ENCODE peak calls at places on chromosomes 13 and 19, in five cellular contexts. One of them, this sample, is unnamed.

GRCh38 chr19:31706131-31706530 is 356.9 kb upstream of the TSHZ3 start:
- DNase-seq in CD4-positive, alpha-beta T cell: no peak
- DNase-seq in activated gamma-delta T cell treated with Interleukin-2 at 50 U/mL for 16 hours: no peak
- DNase-seq in naive thymus-derived CD4-positive, alpha-beta T cell: no peak
- DNase-seq in CD8-positive, alpha-beta memory T cell: no peak
- DNase-seq in this sample: no peak

GRCh38 chr13:101514695-101515275 is 62.3 kb downstream of the ITGBL1 start:
- DNase-seq in CD4-positive, alpha-beta T cell: no peak
- DNase-seq in activated gamma-delta T cell treated with Interleukin-2 at 50 U/mL for 16 hours: peak
- DNase-seq in naive thymus-derived CD4-positive, alpha-beta T cell: peak
- DNase-seq in CD8-positive, alpha-beta memory T cell: peak
- DNase-seq in this sample: no peak

GRCh38 chr13:109818136-109818535 is 31.8 kb upstream of the IRS2 start:
- DNase-seq in CD4-positive, alpha-beta T cell: no peak
- DNase-seq in activated gamma-delta T cell treated with Interleukin-2 at 50 U/mL for 16 hours: no peak
- DNase-seq in naive thymus-derived CD4-positive, alpha-beta T cell: no peak
- DNase-seq in CD8-positive, alpha-beta memory T cell: no peak
- DNase-seq in this sample: no peak

GRCh38 chr19:4913996-4914735 is 4.9 kb downstream of the UHRF1 start:
- DNase-seq in CD4-positive, alpha-beta T cell: no peak
- DNase-seq in activated gamma-delta T cell treated with Interleukin-2 at 50 U/mL for 16 hours: peak
- DNase-seq in naive thymus-derived CD4-positive, alpha-beta T cell: peak
- DNase-seq in CD8-positive, alpha-beta memory T cell: peak
- DNase-seq in this sample: no peak

GRCh38 chr19:55088021-55088451 is 12.4 kb downstream of the EPS8L1 start:
- DNase-seq in CD4-positive, alpha-beta T cell: no peak
- DNase-seq in activated gamma-delta T cell treated with Interleukin-2 at 50 U/mL for 16 hours: no peak
- DNase-seq in naive thymus-derived CD4-positive, alpha-beta T cell: no peak
- DNase-seq in CD8-positive, alpha-beta memory T cell: no peak
- DNase-seq in this sample: no peak

GRCh38 chr13:21511841-21512240 is 52.7 kb upstream of the ZDHHC20 start:
- DNase-seq in CD4-positive, alpha-beta T cell: no peak
- DNase-seq in activated gamma-delta T cell treated with Interleukin-2 at 50 U/mL for 16 hours: no peak
- DNase-seq in naive thymus-derived CD4-positive, alpha-beta T cell: no peak
- DNase-seq in CD8-positive, alpha-beta memory T cell: no peak
- DNase-seq in this sample: no peak

GRCh38 chr19:29390742-29391141 is 135.1 kb upstream of the VSTM2B start:
- DNase-seq in CD4-positive, alpha-beta T cell: no peak
- DNase-seq in activated gamma-delta T cell treated with Interleukin-2 at 50 U/mL for 16 hours: no peak
- DNase-seq in naive thymus-derived CD4-positive, alpha-beta T cell: no peak
- DNase-seq in CD8-positive, alpha-beta memory T cell: no peak
- DNase-seq in this sample: no peak

GRCh38 chr13:80251403-80251802 is 89.5 kb downstream of the SPRY2 start:
- DNase-seq in CD4-positive, alpha-beta T cell: no peak
- DNase-seq in activated gamma-delta T cell treated with Interleukin-2 at 50 U/mL for 16 hours: no peak
- DNase-seq in naive thymus-derived CD4-positive, alpha-beta T cell: no peak
- DNase-seq in CD8-positive, alpha-beta memory T cell: no peak
- DNase-seq in this sample: no peak

GRCh38 chr13:51998723-51999471 is 12.4 kb downstream of the ATP7B start:
- DNase-seq in CD4-positive, alpha-beta T cell: no peak
- DNase-seq in activated gamma-delta T cell treated with Interleukin-2 at 50 U/mL for 16 hours: no peak
- DNase-seq in naive thymus-derived CD4-positive, alpha-beta T cell: no peak
- DNase-seq in CD8-positive, alpha-beta memory T cell: no peak
- DNase-seq in this sample: no peak

GRCh38 chr13:24192036-24192810 is 31.7 kb downstream of the SPATA13 start:
- DNase-seq in CD4-positive, alpha-beta T cell: no peak
- DNase-seq in activated gamma-delta T cell treated with Interleukin-2 at 50 U/mL for 16 hours: no peak
- DNase-seq in naive thymus-derived CD4-positive, alpha-beta T cell: no peak
- DNase-seq in CD8-positive, alpha-beta memory T cell: no peak
- DNase-seq in this sample: no peak

GRCh38 chr19:456547-457110 is 4.2 kb downstream of the SHC2 start:
- DNase-seq in CD4-positive, alpha-beta T cell: no peak
- DNase-seq in activated gamma-delta T cell treated with Interleukin-2 at 50 U/mL for 16 hours: no peak
- DNase-seq in naive thymus-derived CD4-positive, alpha-beta T cell: no peak
- DNase-seq in CD8-positive, alpha-beta memory T cell: no peak
- DNase-seq in this sample: no peak

GRCh38 chr19:41327499-41328156 is 17.7 kb downstream of the CCDC97 start:
- DNase-seq in CD4-positive, alpha-beta T cell: peak
- DNase-seq in activated gamma-delta T cell treated with Interleukin-2 at 50 U/mL for 16 hours: peak
- DNase-seq in naive thymus-derived CD4-positive, alpha-beta T cell: peak
- DNase-seq in CD8-positive, alpha-beta memory T cell: peak
- DNase-seq in this sample: no peak

GRCh38 chr13:39159393-39159792 is 121.1 kb downstream of the NHLRC3 start:
- DNase-seq in CD4-positive, alpha-beta T cell: no peak
- DNase-seq in activated gamma-delta T cell treated with Interleukin-2 at 50 U/mL for 16 hours: no peak
- DNase-seq in naive thymus-derived CD4-positive, alpha-beta T cell: no peak
- DNase-seq in CD8-positive, alpha-beta memory T cell: no peak
- DNase-seq in this sample: no peak

GRCh38 chr19:58579473-58580142 is 6.5 kb upstream of the MZF1 start:
- DNase-seq in CD4-positive, alpha-beta T cell: no peak
- DNase-seq in activated gamma-delta T cell treated with Interleukin-2 at 50 U/mL for 16 hours: no peak
- DNase-seq in naive thymus-derived CD4-positive, alpha-beta T cell: no peak
- DNase-seq in CD8-positive, alpha-beta memory T cell: no peak
- DNase-seq in this sample: no peak

GRCh38 chr19:7905859-7906258 is 2.2 kb downstream of the MAP2K7 start:
- DNase-seq in CD4-positive, alpha-beta T cell: no peak
- DNase-seq in activated gamma-delta T cell treated with Interleukin-2 at 50 U/mL for 16 hours: no peak
- DNase-seq in naive thymus-derived CD4-positive, alpha-beta T cell: no peak
- DNase-seq in CD8-positive, alpha-beta memory T cell: no peak
- DNase-seq in this sample: no peak